ENCODE peak calls at places on chromosomes 2 and 18, in eight cellular contexts. B, C, H, E, F, O, X and I are unnamed samples.
A peak's percentile ranks its signal among the peaks of the same experiment; 100 is the strongest.

GRCh38 chr2:113979172-113980128 is 89.6 kb downstream of the ACTR3 start:
- DNase-seq in E (no peak), O (no peak), C (no peak), B (peak; percentile 32), H (no peak), F (no peak), X (no peak), I (peak; percentile 72)

GRCh38 chr2:211113294-211114175 is 557.1 kb downstream of the CPS1 start:
- DNase-seq in E (no peak), B (no peak), F (no peak), C (no peak), O (no peak), H (no peak), X (no peak), I (no peak)

GRCh38 chr2:71617266-71617665 is 163.9 kb downstream of the DYSF start:
- DNase-seq in C (no peak), X (no peak), H (no peak), B (no peak), E (no peak), O (no peak), F (no peak), I (peak; percentile 1)

GRCh38 chr18:5237083-5237722 is 40.1 kb upstream of the AKAIN1 start:
- DNase-seq in E (no peak), H (no peak), O (peak; percentile 43), B (no peak), F (no peak), X (peak; percentile 31), C (no peak), I (peak; percentile 22)

GRCh38 chr2:10008809-10009176 is 34.6 kb upstream of the KLF11 start:
- DNase-seq in O (no peak), H (no peak), C (no peak), B (no peak), E (no peak), X (no peak), F (peak; percentile 34), I (no peak)

GRCh38 chr2:158489366-158490112 is 32.8 kb downstream of the PKP4 start:
- DNase-seq in E (no peak), X (no peak), O (no peak), C (no peak), B (no peak), F (no peak), H (no peak), I (peak; percentile 21)

GRCh38 chr2:181457121-181457740 is at the start of gene ITGA4:
- DNase-seq in X (peak; percentile 76), H (peak; percentile 9), E (peak; percentile 49), C (no peak), F (peak; percentile 71), B (peak; percentile 62), O (no peak), I (peak; percentile 83)

GRCh38 chr2:197137234-197137633 is 173.3 kb downstream of the ANKRD44 start:
- DNase-seq in B (no peak), X (peak; percentile 31), H (no peak), C (no peak), E (peak; percentile 18), F (no peak), O (no peak), I (no peak)

GRCh38 chr2:144261336-144261735 is 258.6 kb downstream of the ZEB2 start:
- DNase-seq in F (no peak), O (no peak), X (no peak), E (no peak), B (no peak), H (no peak), C (no peak), I (no peak)

GRCh38 chr2:240095556-240096523 is 40.3 kb downstream of the COPS9 start:
- DNase-seq in F (no peak), H (no peak), E (no peak), B (no peak), X (no peak), O (no peak), C (no peak), I (peak; percentile 53)

GRCh38 chr18:58532972-58533371 is 95.9 kb downstream of the ALPK2 start:
- DNase-seq in C (no peak), O (no peak), H (no peak), E (no peak), X (no peak), F (no peak), B (no peak), I (no peak)

GRCh38 chr18:43720036-43720435 is 442.7 kb upstream of the SYT4 start:
- DNase-seq in E (no peak), F (no peak), X (no peak), C (peak; percentile 55), H (no peak), B (no peak), O (no peak), I (no peak)

GRCh38 chr18:47480166-47480565 is 228.7 kb upstream of the SKOR2 start:
- DNase-seq in F (no peak), B (no peak), H (no peak), C (no peak), E (no peak), X (no peak), O (no peak), I (no peak)

GRCh38 chr2:222313816-222314215 is 15.0 kb upstream of the PAX3 start:
- DNase-seq in O (no peak), X (no peak), E (no peak), C (no peak), H (no peak), F (no peak), B (no peak), I (no peak)